ENCODE peak calls at places on chromosome 6, in eight cellular contexts. U is right cardiac atrium; Z is naive thymus-derived CD4-positive, alpha-beta T cell; F is hepatocyte; G is pancreas; V is ovary; D is tibial artery; T is aorta. H is an unnamed sample.
A peak's percentile ranks its signal among the peaks of the same experiment; 100 is the strongest.

GRCh38 chr6:20092071-20092566 is 120.2 kb downstream of the MBOAT1 start:
- DNase-seq in G (no peak), U (no peak), T (no peak), V (no peak), D (no peak), F (peak; percentile 46), Z (no peak), H (no peak)

GRCh38 chr6:29426654-29427053 is 11.9 kb downstream of the OR12D1 start:
- DNase-seq in U (no peak), Z (no peak), V (no peak), T (no peak), D (no peak), G (no peak), F (no peak), H (no peak)

GRCh38 chr6:169837529-169838250 is 86.3 kb downstream of the ERMARD start:
- DNase-seq in F (no peak), T (peak; percentile 37), D (peak; percentile 32), Z (no peak), G (peak; percentile 46), U (no peak), V (no peak), H (peak; percentile 9)

GRCh38 chr6:147774856-147775255 is 266.4 kb downstream of the SAMD5 start:
- DNase-seq in T (no peak), U (no peak), V (no peak), F (no peak), Z (no peak), D (no peak), G (no peak), H (no peak)

GRCh38 chr6:110485461-110485860 is 9.0 kb upstream of the SLC22A16 start:
- DNase-seq in G (no peak), D (no peak), Z (no peak), U (no peak), F (no peak), T (no peak), V (no peak), H (no peak)

GRCh38 chr6:71473908-71474307 is 185.3 kb downstream of the OGFRL1 start:
- DNase-seq in V (no peak), F (peak; percentile 13), D (peak; percentile 88), Z (no peak), T (peak; percentile 79), U (peak; percentile 40), G (no peak), H (peak; percentile 35)

GRCh38 chr6:159036673-159037072 is 8.1 kb downstream of the TAGAP start:
- DNase-seq in V (no peak), D (no peak), T (no peak), F (no peak), G (no peak), U (no peak), Z (no peak), H (peak; percentile 15)

GRCh38 chr6:12069891-12070529 is 57.9 kb downstream of the HIVEP1 start:
- DNase-seq in T (no peak), F (no peak), V (no peak), Z (no peak), D (no peak), U (no peak), G (no peak), H (no peak)

GRCh38 chr6:27143474-27144026 is 104.0 kb upstream of the PRSS16 start:
- DNase-seq in Z (no peak), F (no peak), V (no peak), T (no peak), D (no peak), G (no peak), U (no peak), H (no peak)

GRCh38 chr6:27141472-27142015 is 106.0 kb upstream of the PRSS16 start:
- DNase-seq in T (no peak), Z (no peak), G (no peak), U (no peak), V (no peak), D (no peak), F (no peak), H (no peak)

GRCh38 chr6:27139753-27140522 is 107.6 kb upstream of the PRSS16 start:
- DNase-seq in V (no peak), D (no peak), Z (no peak), T (no peak), F (peak; percentile 39), G (no peak), U (no peak), H (peak; percentile 46)

GRCh38 chr6:27138837-27139752 is 108.4 kb upstream of the PRSS16 start:
- DNase-seq in V (no peak), Z (peak; percentile 65), G (no peak), F (peak; percentile 65), U (peak; percentile 39), T (peak; percentile 78), D (no peak), H (peak; percentile 86)

GRCh38 chr6:27141013-27141412 is 106.5 kb upstream of the PRSS16 start:
- DNase-seq in Z (no peak), T (no peak), F (no peak), D (no peak), V (no peak), G (no peak), U (no peak), H (no peak)
- H3K4me1 ChIP-seq in Z (peaks cover 12% of the 10 kb centered on the region), T (no peaks in the 10 kb centered on the region), F (peaks cover 21% of the 10 kb centered on the region), D (no peaks in the 10 kb centered on the region), V (peaks cover 11% of the 10 kb centered on the region), G (peaks cover 6% of the 10 kb centered on the region), U (peaks cover 4% of the 10 kb centered on the region), H (no peaks in the 10 kb centered on the region)

GRCh38 chr6:4941782-4942672 is 61.8 kb downstream of the RPP40 start:
- DNase-seq in D (no peak), U (no peak), V (no peak), G (no peak), Z (no peak), F (peak; percentile 50), T (no peak), H (no peak)
- H3K27me3 ChIP-seq in D (no peaks in the 10 kb centered on the region), U (no peaks in the 10 kb centered on the region), V (no peaks in the 10 kb centered on the region), G (no peaks in the 10 kb centered on the region), Z (no peaks in the 10 kb centered on the region), F (no peaks in the 10 kb centered on the region), T (no peaks in the 10 kb centered on the region), H (no peaks in the 10 kb centered on the region)

DNA sequence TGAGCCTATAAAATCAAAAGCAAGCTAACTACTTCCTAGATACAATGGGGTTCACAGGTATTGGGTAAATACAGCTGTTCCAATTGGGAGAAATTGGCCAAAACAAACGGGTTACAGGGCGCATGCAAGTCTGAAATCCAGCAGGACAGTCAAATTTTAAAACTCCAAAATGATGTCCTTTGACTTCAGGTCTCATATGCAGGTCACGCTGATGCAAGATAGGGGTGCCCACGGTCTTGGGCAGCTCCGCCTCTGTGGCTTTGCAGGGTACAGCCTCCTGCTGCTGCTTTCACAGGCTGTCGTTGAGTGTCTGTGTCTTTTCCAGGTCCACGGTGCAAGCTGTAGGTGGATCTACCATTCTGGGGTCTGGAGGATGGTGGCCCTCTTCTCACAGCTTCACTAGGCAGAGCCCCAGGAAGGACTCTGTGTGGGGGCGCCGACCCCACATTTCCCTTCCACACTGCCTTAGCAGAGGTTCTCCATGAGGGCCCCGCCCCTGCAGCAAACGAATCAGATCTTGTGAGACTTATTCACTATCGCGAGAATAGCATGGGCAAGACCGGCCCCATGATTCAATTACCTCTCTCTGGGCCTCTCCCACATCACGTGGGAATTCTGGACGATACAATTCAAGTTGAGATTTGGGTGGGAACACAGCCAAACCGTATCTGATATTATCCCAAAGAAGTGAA is 11.9 kb upstream of the SMIM29 start:
- DNase-seq in Z (no peak), U (no peak), T (no peak), G (peak; percentile 7), D (peak; percentile 40), V (no peak), F (no peak), H (no peak)
- H3K9me3 ChIP-seq in Z (no peaks in the 10 kb centered on the region), U (no peaks in the 10 kb centered on the region), T (no peaks in the 10 kb centered on the region), G (no peaks in the 10 kb centered on the region), D (no peaks in the 10 kb centered on the region), V (no peaks in the 10 kb centered on the region), F (no peaks in the 10 kb centered on the region), H (no peaks in the 10 kb centered on the region)

GRCh38 chr6:149328083-149328482 is 10.6 kb downstream of the TAB2 start:
- DNase-seq in U (no peak), D (no peak), F (no peak), G (no peak), T (no peak), Z (no peak), V (no peak), H (no peak)
- H3K4me1 ChIP-seq in U (peaks cover 13% of the 10 kb centered on the region), D (no peaks in the 10 kb centered on the region), F (peaks cover 34% of the 10 kb centered on the region), G (peaks cover 51% of the 10 kb centered on the region), T (peaks cover 11% of the 10 kb centered on the region), Z (peaks cover 50% of the 10 kb centered on the region), V (peaks cover 7% of the 10 kb centered on the region), H (peaks cover 3% of the 10 kb centered on the region)

DNA sequence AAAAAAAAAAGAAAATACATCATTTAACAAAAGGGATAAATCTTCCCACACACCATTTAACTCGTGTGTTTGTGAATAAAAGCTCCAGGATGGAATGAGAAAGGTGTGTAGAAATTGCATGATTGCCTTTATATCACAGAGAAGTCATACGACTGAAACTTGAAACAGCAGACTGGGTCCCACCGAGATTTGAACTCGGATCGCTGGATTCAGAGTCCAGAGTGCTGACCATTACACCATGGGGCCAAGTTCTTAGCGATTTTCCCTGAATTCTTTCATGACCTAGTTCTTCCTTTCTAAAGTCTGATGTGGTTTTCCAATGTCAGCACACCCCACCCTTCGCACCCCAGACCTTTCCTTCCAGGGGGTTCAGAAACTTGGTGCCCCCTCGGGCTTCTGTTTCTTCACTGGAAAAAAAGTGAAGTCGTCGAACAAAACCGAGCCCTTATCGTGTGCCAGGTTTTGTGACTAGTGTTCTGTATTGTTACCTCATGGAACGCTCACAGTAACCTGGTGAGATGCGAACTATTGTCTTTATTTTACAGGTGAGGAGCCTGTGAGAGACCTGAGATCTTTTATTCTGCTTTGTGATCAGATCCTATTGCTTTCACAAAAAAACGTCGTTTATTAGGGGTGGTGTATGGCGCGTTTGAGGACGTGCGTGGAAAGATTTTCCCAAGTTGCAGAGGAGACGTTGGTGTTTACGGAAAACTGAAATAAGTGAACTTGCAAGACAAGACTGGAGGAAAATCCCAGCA is 120.8 kb downstream of the OR2B2 start:
- DNase-seq in V (peak; percentile 72), D (peak; percentile 84), Z (no peak), G (no peak), U (peak; percentile 63), T (peak; percentile 84), F (peak; percentile 83), H (peak; percentile 53)
- H3K27me3 ChIP-seq in V (no peaks in the 10 kb centered on the region), D (no peaks in the 10 kb centered on the region), Z (no peaks in the 10 kb centered on the region), G (no peaks in the 10 kb centered on the region), U (no peaks in the 10 kb centered on the region), T (no peaks in the 10 kb centered on the region), F (no peaks in the 10 kb centered on the region), H (no peaks in the 10 kb centered on the region)